ENCODE peak calls at places on chromosome 18, in four cellular contexts. C is esophagus squamous epithelium, S is astrocyte of the spinal cord, G is fibroblast of lung. V is an unnamed sample.

GRCh38 chr18:61569176-61569892 is 236.1 kb downstream of the CDH20 start:
- DNase-seq in S (peak), C (no peak), G (peak), V (peak)

GRCh38 chr18:495017-495416 is 5.5 kb downstream of the COLEC12 start:
- DNase-seq in G (peak), S (no peak), C (no peak), V (no peak)

GRCh38 chr18:59846814-59847490 is 52.8 kb upstream of the PMAIP1 start:
- DNase-seq in G (peak), S (peak), C (no peak), V (peak)

GRCh38 chr18:4578449-4578848 is 123.3 kb upstream of the DLGAP1 start:
- DNase-seq in G (no peak), S (no peak), C (no peak), V (no peak)

GRCh38 chr18:68735498-68736343 is 20.8 kb upstream of the TMX3 start:
- DNase-seq in C (no peak), G (peak), S (peak), V (peak)

GRCh38 chr18:46335551-46336059 is 231.4 kb downstream of the HAUS1 start:
- DNase-seq in G (peak), C (no peak), S (no peak), V (no peak)

GRCh38 chr18:68841301-68841700 is 43.4 kb downstream of the CCDC102B start:
- DNase-seq in C (no peak), S (no peak), G (no peak), V (no peak)

GRCh38 chr18:67410671-67411070 is 105.8 kb downstream of the DSEL start:
- DNase-seq in S (peak), C (no peak), G (peak), V (no peak)

GRCh38 chr18:50969448-50969847 is 1.6 kb downstream of the ELAC1 start:
- DNase-seq in G (no peak), S (no peak), C (no peak), V (no peak)

GRCh38 chr18:11808001-11808855 is 43.0 kb upstream of the CHMP1B start:
- DNase-seq in C (no peak), G (peak), S (peak), V (peak)

GRCh38 chr18:51520676-51521180 is 323.2 kb upstream of the MEX3C start:
- DNase-seq in G (no peak), S (no peak), C (no peak), V (no peak)

GRCh38 chr18:24161304-24161703 is 22.4 kb downstream of the CABYR start:
- DNase-seq in S (no peak), G (no peak), C (no peak), V (no peak)

GRCh38 chr18:55534547-55534946 is 53.4 kb downstream of the TCF4 start:
- DNase-seq in G (peak), C (no peak), S (no peak), V (no peak)

GRCh38 chr18:2823202-2823601 is 23.6 kb upstream of the EMILIN2 start:
- DNase-seq in S (no peak), G (no peak), C (no peak), V (no peak)
- TF ChIP-seq CTCF in S (no peak), G (no peak), C (no peak), V (no peak)

DNA sequence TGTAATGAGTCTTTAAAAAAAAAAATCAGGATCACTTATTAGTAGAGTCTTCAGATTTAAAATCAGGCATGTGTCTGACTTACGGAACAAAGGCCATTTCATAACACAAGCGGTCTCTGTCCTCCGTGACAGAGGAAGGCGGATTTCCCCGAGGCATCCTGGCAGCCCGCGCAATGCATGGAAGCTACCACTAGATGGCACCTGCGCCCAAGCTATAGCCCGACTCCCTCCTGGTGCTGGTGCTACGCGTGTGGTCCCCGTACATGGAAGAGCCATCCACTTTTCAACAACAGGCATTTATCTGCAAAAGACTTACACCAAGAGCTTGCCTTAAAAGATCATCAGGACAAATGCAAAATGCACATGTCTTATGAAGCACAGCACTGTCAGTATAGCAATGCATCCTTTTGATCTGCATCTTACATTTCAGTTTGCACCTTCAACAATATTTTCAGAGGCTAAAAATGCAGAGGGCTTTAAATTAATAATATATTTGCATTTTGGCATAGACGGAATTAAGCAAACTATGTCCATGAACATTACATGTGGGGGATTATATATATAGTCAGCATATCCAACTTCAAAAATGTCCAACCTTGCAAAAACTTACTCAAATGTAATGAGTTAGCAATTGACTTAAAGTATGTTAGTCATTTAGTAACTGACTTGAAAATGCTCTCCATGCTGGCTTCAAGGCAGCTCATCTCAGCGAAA is 96.0 kb downstream of the ZNF516 start:
- DNase-seq in C (no peak), S (peak), G (peak), V (peak)
- TF ChIP-seq CTCF in C (peak), S (peak), G (peak), V (peak)

DNA sequence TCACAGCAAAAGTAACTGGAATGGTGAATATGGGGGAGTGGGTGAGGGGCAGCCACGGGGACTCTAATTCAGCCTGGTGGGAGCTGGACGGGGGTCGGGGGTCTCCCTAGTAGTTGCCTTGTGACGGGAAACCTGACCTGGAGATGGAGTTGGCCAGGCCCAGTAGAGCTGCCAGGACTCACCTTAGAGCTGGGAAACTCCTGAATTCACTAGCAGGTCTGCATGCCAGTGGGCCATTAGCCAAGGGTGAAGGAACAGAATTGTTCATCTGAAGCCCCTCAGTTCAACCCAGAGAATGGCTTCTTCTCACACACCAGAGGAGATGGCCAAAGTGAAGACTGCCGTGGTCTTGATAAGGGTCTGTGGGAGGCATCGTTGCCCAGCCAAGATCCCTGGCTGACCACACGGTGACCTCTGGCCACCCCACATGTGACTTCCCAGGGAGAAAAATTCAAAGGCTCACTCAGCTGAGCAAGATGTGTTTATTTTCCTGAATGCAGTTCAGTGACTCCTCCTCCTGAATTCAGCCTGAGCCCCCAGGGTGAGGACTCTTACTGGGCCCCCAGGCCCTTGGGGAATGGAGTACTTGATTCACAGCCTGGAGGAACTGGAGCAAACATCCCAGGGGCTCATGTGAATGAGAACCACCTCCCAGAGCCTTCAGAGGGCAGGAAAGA is 25.1 kb downstream of the MOCOS start:
- DNase-seq in C (no peak), G (peak), S (no peak), V (no peak)
- TF ChIP-seq CTCF in C (no peak), G (peak), S (peak), V (no peak)

GRCh38 chr18:32358075-32358474 is 112.6 kb downstream of the GAREM1 start:
- DNase-seq in G (no peak), S (no peak), C (no peak), V (no peak)
- TF ChIP-seq CTCF in G (no peak), S (no peak), C (no peak), V (no peak)

V was measured in HFFc6.